ENCODE peak calls at places on chromosomes 7 and 10, in six cellular contexts. F, S, E, Q, B and T are unnamed samples.

GRCh38 chr10:31961675-31962074 is 33.0 kb upstream of the ARHGAP12 start:
- DNase-seq in Q (peak), E (no peak), B (no peak), F (no peak), S (no peak), T (peak)

GRCh38 chr7:140009735-140010134 is 53.0 kb downstream of the PARP12 start:
- DNase-seq in F (no peak), S (no peak), Q (no peak), B (no peak), E (no peak), T (no peak)

GRCh38 chr10:93873427-93874115 is 20.2 kb upstream of the SLC35G1 start:
- DNase-seq in S (no peak), F (no peak), Q (peak), E (no peak), B (no peak), T (no peak)

GRCh38 chr10:27285093-27285492 is 44.5 kb upstream of the ACBD5 start:
- DNase-seq in Q (peak), E (no peak), B (peak), S (no peak), F (no peak), T (peak)

GRCh38 chr10:49265885-49266284 is 33.1 kb upstream of the C10orf71 start:
- DNase-seq in E (no peak), F (no peak), S (no peak), Q (no peak), B (no peak), T (no peak)

GRCh38 chr10:34581871-34582532 is 233.1 kb downstream of the PARD3 start:
- DNase-seq in Q (peak), S (no peak), B (no peak), F (no peak), E (no peak), T (no peak)

GRCh38 chr7:94907420-94908203 is at the start of gene PPP1R9A:
- DNase-seq in S (peak), F (peak), Q (peak), B (peak), E (peak), T (no peak)

GRCh38 chr7:38731195-38731594 is 100.0 kb upstream of the AMPH start:
- DNase-seq in Q (peak), F (no peak), S (no peak), E (no peak), B (no peak), T (no peak)

GRCh38 chr10:13956826-13957225 is 370.1 kb downstream of the PRPF18 start:
- DNase-seq in S (no peak), Q (no peak), B (no peak), E (no peak), F (no peak), T (no peak)

GRCh38 chr10:129730993-129731325 is 233.1 kb downstream of the EBF3 start:
- DNase-seq in Q (no peak), S (no peak), E (no peak), B (no peak), F (no peak), T (peak)

GRCh38 chr10:61280303-61280702 is 172.9 kb downstream of the TMEM26 start:
- DNase-seq in B (no peak), E (no peak), F (no peak), Q (peak), S (no peak), T (no peak)

GRCh38 chr7:74380720-74381119 is 73.0 kb upstream of the GTF2IRD1 start:
- DNase-seq in S (no peak), E (no peak), Q (no peak), B (no peak), F (no peak), T (no peak)

GRCh38 chr10:113735913-113736312 is 15.6 kb upstream of the PLEKHS1 start:
- DNase-seq in F (no peak), E (peak), S (no peak), Q (peak), B (no peak), T (no peak)

GRCh38 chr10:85168287-85168686 is 839.9 kb downstream of the CCSER2 start:
- DNase-seq in Q (no peak), S (no peak), E (peak), B (no peak), F (no peak), T (no peak)

GRCh38 chr7:53607961-53608360 is 572.5 kb downstream of the POM121L12 start:
- DNase-seq in S (no peak), B (no peak), E (no peak), F (no peak), Q (no peak), T (no peak)

GRCh38 chr10:32317795-32318194 is 29.2 kb downstream of the EPC1 start:
- DNase-seq in F (no peak), S (no peak), E (no peak), B (no peak), Q (no peak), T (peak)

GRCh38 chr7:92833766-92834605 is 2.4 kb downstream of the CDK6 start:
- DNase-seq in E (peak), B (peak), Q (no peak), F (peak), S (peak), T (peak)

GRCh38 chr10:48564466-48565150 is 40.3 kb downstream of the ARHGAP22 start:
- DNase-seq in F (no peak), B (no peak), Q (no peak), S (no peak), E (no peak), T (no peak)

GRCh38 chr7:80719261-80719660 is 80.8 kb downstream of the CD36 start:
- DNase-seq in B (no peak), S (no peak), Q (no peak), E (no peak), F (no peak), T (no peak)

GRCh38 chr7:150329331-150330106 is 6.2 kb upstream of the ACTR3C start:
- DNase-seq in F (no peak), B (no peak), S (no peak), E (no peak), Q (no peak), T (no peak)

GRCh38 chr10:16909271-16909767 is 92.1 kb upstream of the RSU1 start:
- DNase-seq in F (no peak), B (no peak), Q (no peak), E (no peak), S (no peak), T (no peak)

GRCh38 chr7:151233111-151233701 is 923 bp downstream of the CHPF2 start:
- DNase-seq in E (no peak), Q (peak), S (no peak), B (peak), F (peak), T (peak)

GRCh38 chr10:117653170-117653515 is 110.6 kb downstream of the EMX2 start:
- DNase-seq in Q (peak), S (no peak), F (no peak), E (no peak), B (peak), T (peak)

GRCh38 chr10:6402349-6402709 is 177.7 kb downstream of the PRKCQ start:
- DNase-seq in E (no peak), Q (no peak), S (no peak), B (no peak), F (no peak), T (peak)

GRCh38 chr10:122267849-122268737 is 3.0 kb upstream of the BTBD16 start:
- DNase-seq in E (peak), F (peak), Q (no peak), B (peak), S (peak), T (peak)

GRCh38 chr7:23852135-23852534 is 142.1 kb downstream of the STK31 start:
- DNase-seq in S (no peak), F (no peak), Q (no peak), E (no peak), B (no peak), T (no peak)

GRCh38 chr10:24721254-24722106 is 2.2 kb downstream of the ARHGAP21 start:
- DNase-seq in B (no peak), E (no peak), F (peak), Q (no peak), S (no peak), T (peak)